ENCODE peak calls at places on chromosomes 5 and 9, in six cellular contexts. R, M, I, F, B and L are unnamed samples.

GRCh38 chr5:57696906-57697590 is 214.4 kb upstream of the ACTBL2 start:
- DNase-seq in I (no peak), F (no peak), B (no peak), M (peak; percentile 29), R (no peak), L (no peak)

GRCh38 chr9:14992516-14992915 is 82.3 kb upstream of the FREM1 start:
- DNase-seq in B (no peak), I (no peak), R (no peak), F (no peak), M (peak; percentile 53), L (no peak)

GRCh38 chr9:137167752-137168574 is 1.9 kb downstream of the LRRC26 start:
- DNase-seq in I (no peak), B (no peak), F (no peak), M (no peak), R (no peak), L (no peak)

GRCh38 chr5:9947231-9947693 is 302.4 kb downstream of the ATPSCKMT start:
- DNase-seq in R (no peak), I (no peak), B (no peak), M (peak; percentile 5), F (no peak), L (no peak)

GRCh38 chr9:85200726-85201402 is 531.3 kb downstream of the NTRK2 start:
- DNase-seq in B (no peak), M (peak; percentile 16), F (no peak), R (no peak), I (no peak), L (no peak)

GRCh38 chr9:6907772-6908381 is 150.1 kb downstream of the KDM4C start:
- DNase-seq in F (no peak), B (no peak), M (peak; percentile 48), I (no peak), R (no peak), L (no peak)

GRCh38 chr5:133285583-133286021 is 233.8 kb downstream of the HSPA4 start:
- DNase-seq in B (peak; percentile 91), I (no peak), M (peak; percentile 50), F (no peak), R (no peak), L (no peak)

GRCh38 chr9:76905984-76906861 is at the start of gene PRUNE2:
- DNase-seq in B (peak; percentile 28), M (peak; percentile 83), F (no peak), R (no peak), I (no peak), L (peak; percentile 68)

GRCh38 chr5:5542654-5543053 is 120.2 kb downstream of the ICE1 start:
- DNase-seq in M (no peak), R (no peak), F (no peak), B (no peak), I (no peak), L (no peak)

GRCh38 chr5:122315511-122315910 is 3.5 kb downstream of the SNCAIP start:
- DNase-seq in I (no peak), R (no peak), B (no peak), F (no peak), M (no peak), L (no peak)

GRCh38 chr5:34756781-34757624 is 82.0 kb upstream of the TTC23L start:
- DNase-seq in M (no peak), I (no peak), R (no peak), F (no peak), B (no peak), L (no peak)

GRCh38 chr5:94745786-94746730 is 127.6 kb downstream of the SLF1 start:
- DNase-seq in M (peak; percentile 71), F (no peak), I (no peak), R (no peak), B (no peak), L (no peak)

GRCh38 chr9:114945601-114946000 is 15.2 kb upstream of the TNFSF8 start:
- DNase-seq in F (no peak), R (no peak), I (no peak), M (no peak), B (no peak), L (no peak)

GRCh38 chr9:87615547-87616148 is 110.3 kb upstream of the CTSL start:
- DNase-seq in M (no peak), B (no peak), F (no peak), R (no peak), I (no peak), L (no peak)
- H3K27ac ChIP-seq in M (no peak overlapping the region), B (no peak overlapping the region), F (no peak overlapping the region), R (no peak overlapping the region), I (no peak overlapping the region), L (peak overlapping the region; percentile 58)

GRCh38 chr9:72128526-72128925 is 20.7 kb upstream of the GDA start:
- DNase-seq in B (no peak), M (peak; percentile 8), R (no peak), I (no peak), F (no peak), L (no peak)
- H3K27ac ChIP-seq in B (no peak overlapping the region), M (no peak overlapping the region), R (no peak overlapping the region), I (no peak overlapping the region), F (no peak overlapping the region), L (no peak overlapping the region)

GRCh38 chr5:149447373-149448367 is 68.6 kb upstream of the IL17B start:
- DNase-seq in B (no peak), I (no peak), F (no peak), M (no peak), R (no peak), L (no peak)
- H3K27ac ChIP-seq in B (no peak overlapping the region), I (no peak overlapping the region), F (peak overlapping the region; percentile 84), M (peak overlapping the region; percentile 24), R (no peak overlapping the region), L (no peak overlapping the region)

DNA sequence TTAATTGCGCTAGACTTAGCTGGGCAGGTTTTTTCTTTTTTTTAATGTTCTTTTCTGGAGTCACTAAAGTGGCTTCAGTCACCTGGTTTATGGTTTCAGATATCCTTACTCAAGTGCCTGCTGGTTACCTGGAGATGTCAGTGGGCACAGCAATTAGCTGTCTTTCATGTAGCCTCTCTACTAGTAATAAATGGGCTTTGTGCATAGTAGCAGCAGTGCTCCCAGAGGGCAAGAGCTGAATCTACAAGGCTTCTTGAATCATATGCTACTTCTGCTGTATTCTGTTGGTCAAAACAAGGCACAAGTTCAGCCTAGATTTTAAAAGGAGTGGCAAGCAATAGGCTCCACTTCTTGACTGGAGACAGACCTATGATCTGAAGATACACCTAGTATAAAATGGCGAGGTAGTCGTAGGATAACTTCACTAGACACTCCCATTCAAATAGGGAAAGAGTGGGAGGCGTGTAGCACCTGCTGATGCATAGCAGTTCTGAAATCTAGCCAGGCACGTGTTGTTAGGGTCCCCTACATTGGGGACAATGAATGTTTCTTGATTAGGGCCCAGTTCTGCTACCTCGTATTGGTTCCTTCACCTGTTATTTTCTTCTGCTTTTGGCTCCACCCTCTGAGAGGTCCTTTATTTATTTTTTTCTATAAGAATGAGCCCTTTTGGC is 7.0 kb downstream of the SCAMP1 start:
- DNase-seq in F (no peak), I (peak; percentile 43), R (no peak), B (no peak), M (no peak), L (no peak)
- H3K27ac ChIP-seq in F (no peak overlapping the region), I (no peak overlapping the region), R (no peak overlapping the region), B (no peak overlapping the region), M (no peak overlapping the region), L (no peak overlapping the region)

GRCh38 chr9:27336829-27337228 is 39.9 kb upstream of the EQTN start:
- DNase-seq in M (no peak), R (no peak), B (no peak), I (no peak), F (no peak), L (no peak)
- H3K27ac ChIP-seq in M (no peak overlapping the region), R (no peak overlapping the region), B (no peak overlapping the region), I (no peak overlapping the region), F (no peak overlapping the region), L (peak overlapping the region; percentile 76)

GRCh38 chr5:157610990-157611389 is 35.4 kb upstream of the ADAM19 start:
- DNase-seq in R (no peak), B (no peak), M (no peak), I (no peak), F (no peak), L (no peak)

GRCh38 chr5:157611571-157612067 is 36.0 kb upstream of the ADAM19 start:
- DNase-seq in M (no peak), F (no peak), I (no peak), R (no peak), B (no peak), L (no peak)

GRCh38 chr5:157612071-157612476 is 36.5 kb upstream of the ADAM19 start:
- DNase-seq in F (no peak), B (peak; percentile 17), I (no peak), R (no peak), M (no peak), L (no peak)

GRCh38 chr5:157613385-157614245 is 38.0 kb upstream of the ADAM19 start:
- DNase-seq in R (no peak), I (no peak), B (no peak), F (no peak), M (no peak), L (no peak)

DNA sequence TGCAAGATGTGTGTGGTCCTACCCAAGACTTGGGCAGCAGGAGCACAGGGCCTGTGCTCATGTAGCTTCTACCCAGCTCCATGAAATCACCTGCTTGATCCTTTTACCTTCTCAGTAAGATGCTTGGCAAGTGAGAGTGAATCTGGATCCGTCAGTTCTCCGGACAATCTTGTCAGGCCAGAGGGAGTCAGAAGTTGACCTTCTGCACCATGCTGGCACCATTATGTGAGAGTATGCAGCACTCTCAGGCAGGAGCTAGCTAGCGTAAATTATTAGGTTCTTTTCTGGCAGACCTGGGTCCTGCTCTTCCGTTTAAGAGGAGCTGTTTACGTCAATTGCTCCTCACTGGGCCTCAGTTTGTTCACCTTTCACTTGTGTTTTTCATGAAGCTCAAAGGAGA is 37.0 kb upstream of the ADAM19 start:
- DNase-seq in M (no peak), R (no peak), I (no peak), F (no peak), B (no peak), L (no peak)
- H3K27ac ChIP-seq in M (no peak overlapping the region), R (no peak overlapping the region), I (no peak overlapping the region), F (peak overlapping the region; percentile 16), B (no peak overlapping the region), L (no peak overlapping the region)